ENCODE peak calls at places on chromosomes 11 and 22, in four cellular contexts. H, K, W and M are unnamed samples.

GRCh38 chr11:8056810-8057463 is 24.1 kb upstream of the TUB start:
- DNase-seq in K (peak), W (no peak), H (peak), M (no peak)

GRCh38 chr11:8090756-8091155 is 9.7 kb downstream of the TUB start:
- DNase-seq in K (peak), W (peak), H (peak), M (peak)

GRCh38 chr11:70095541-70096252 is 17.6 kb downstream of the ANO1 start:
- DNase-seq in K (no peak), W (no peak), H (no peak), M (peak)

GRCh38 chr11:2774173-2775082 is 74.6 kb upstream of the KCNQ1OT1 start:
- DNase-seq in W (no peak), K (no peak), H (no peak), M (no peak)

GRCh38 chr11:14904745-14905103 is 12.7 kb upstream of the CYP2R1 start:
- DNase-seq in W (no peak), H (peak), K (peak), M (peak)

GRCh38 chr22:45072322-45072903 is 62.6 kb upstream of the PHF21B start:
- DNase-seq in W (no peak), K (no peak), H (no peak), M (no peak)

GRCh38 chr11:11998091-11998781 is 10.2 kb downstream of the DKK3 start:
- DNase-seq in K (no peak), W (no peak), H (no peak), M (no peak)

GRCh38 chr11:76579047-76579751 is 91.3 kb downstream of the LRRC32 start:
- DNase-seq in H (peak), K (no peak), W (no peak), M (no peak)

GRCh38 chr11:61362542-61362875 is 335 bp downstream of the TMEM138 start:
- DNase-seq in K (no peak), H (peak), W (no peak), M (peak)

GRCh38 chr11:18600915-18601569 is 1.5 kb downstream of the MISFA start:
- DNase-seq in H (no peak), W (no peak), K (no peak), M (no peak)

GRCh38 chr22:21635771-21636510 is 3.4 kb downstream of the CCDC116 start:
- DNase-seq in W (no peak), K (no peak), H (no peak), M (no peak)

GRCh38 chr22:22061085-22062077 is 78.8 kb upstream of the TOP3B start:
- DNase-seq in W (no peak), K (peak), H (peak), M (no peak)

GRCh38 chr22:30887418-30887817 is 81.2 kb downstream of the MORC2 start:
- DNase-seq in W (no peak), H (no peak), K (peak), M (no peak)

GRCh38 chr22:37455896-37456295 is 28.6 kb upstream of the ELFN2 start:
- DNase-seq in W (no peak), K (no peak), H (no peak), M (peak)

GRCh38 chr11:71086687-71087258 is 165.6 kb downstream of the SHANK2 start:
- DNase-seq in K (no peak), W (peak), H (peak), M (peak)

GRCh38 chr11:118224512-118225180 is at the start of gene JAML:
- DNase-seq in W (no peak), H (peak), K (no peak), M (no peak)

GRCh38 chr11:23079382-23079813 is 219.1 kb upstream of the CCDC179 start:
- DNase-seq in K (no peak), H (no peak), W (no peak), M (no peak)

GRCh38 chr11:47571895-47572294 is 6.5 kb downstream of the PTPMT1 start:
- DNase-seq in H (no peak), W (no peak), K (no peak), M (no peak)

GRCh38 chr11:117490019-117490679 is 162.5 kb downstream of the CEP164 start:
- DNase-seq in W (no peak), H (no peak), K (no peak), M (no peak)

GRCh38 chr11:67369801-67370284 is 3.6 kb downstream of the CLCF1 start:
- DNase-seq in H (no peak), W (no peak), K (peak), M (no peak)

GRCh38 chr11:117953029-117953671 is 23.9 kb upstream of the TMPRSS13 start:
- DNase-seq in K (no peak), H (no peak), W (no peak), M (no peak)

GRCh38 chr11:102225689-102226562 is 91.4 kb upstream of the BIRC3 start:
- DNase-seq in W (no peak), H (no peak), K (no peak), M (no peak)

GRCh38 chr11:100956321-100956720 is 173.3 kb downstream of the PGR start:
- DNase-seq in K (no peak), H (no peak), W (no peak), M (no peak)

GRCh38 chr11:65169164-65169641 is 830 bp upstream of the SPDYC start:
- DNase-seq in W (no peak), H (no peak), K (no peak), M (no peak)

GRCh38 chr11:129291556-129291955 is 84.1 kb upstream of the BARX2 start:
- DNase-seq in H (no peak), W (peak), K (no peak), M (no peak)

GRCh38 chr11:113034591-113034990 is 73.4 kb downstream of the NCAM1 start:
- DNase-seq in K (no peak), W (no peak), H (no peak), M (no peak)

GRCh38 chr22:47645450-47645914 is 883.0 kb downstream of the TBC1D22A start:
- DNase-seq in K (no peak), W (no peak), H (no peak), M (no peak)

GRCh38 chr22:28884754-28885375 is 1.5 kb downstream of the ZNRF3 start:
- DNase-seq in H (no peak), W (no peak), K (peak), M (no peak)

GRCh38 chr11:100682247-100682969 is 4.7 kb upstream of the ARHGAP42 start:
- DNase-seq in H (no peak), W (no peak), K (no peak), M (no peak)

GRCh38 chr11:119995730-119996491 is 142.0 kb downstream of the TRIM29 start:
- DNase-seq in K (no peak), W (no peak), H (no peak), M (no peak)

GRCh38 chr22:40603088-40603605 is 33.4 kb downstream of the MRTFA start:
- DNase-seq in W (no peak), H (no peak), K (no peak), M (no peak)

GRCh38 chr22:37317698-37318210 is 35.4 kb downstream of the CYTH4 start:
- DNase-seq in K (no peak), W (no peak), H (no peak), M (no peak)

GRCh38 chr22:39097098-39098020 is at the start of gene APOBEC3H:
- DNase-seq in W (no peak), H (peak), K (peak), M (no peak)

GRCh38 chr11:75244052-75244814 is 3.7 kb downstream of the TPBGL start:
- DNase-seq in H (no peak), W (no peak), K (no peak), M (peak)

GRCh38 chr22:19825904-19826618 is 28.6 kb downstream of the GNB1L start:
- DNase-seq in K (no peak), W (no peak), H (no peak), M (no peak)

GRCh38 chr11:134049303-134049702 is 19.6 kb upstream of the JAM3 start:
- DNase-seq in W (no peak), K (no peak), H (no peak), M (peak)
- TF ChIP-seq CTCF in W (no peak), K (no peak), H (no peak), M (peak)

GRCh38 chr11:62647609-62648005 is 1.2 kb upstream of the GANAB start:
- DNase-seq in K (no peak), W (no peak), H (no peak), M (no peak)

GRCh38 chr11:62644220-62644619 is 2.2 kb downstream of the GANAB start:
- DNase-seq in K (no peak), W (no peak), H (no peak), M (no peak)

GRCh38 chr11:62646825-62647608 is 604 bp upstream of the GANAB start:
- DNase-seq in W (no peak), H (no peak), K (peak), M (no peak)

GRCh38 chr11:62645660-62645933 is 816 bp downstream of the GANAB start:
- DNase-seq in H (no peak), K (no peak), W (no peak), M (no peak)

DNA sequence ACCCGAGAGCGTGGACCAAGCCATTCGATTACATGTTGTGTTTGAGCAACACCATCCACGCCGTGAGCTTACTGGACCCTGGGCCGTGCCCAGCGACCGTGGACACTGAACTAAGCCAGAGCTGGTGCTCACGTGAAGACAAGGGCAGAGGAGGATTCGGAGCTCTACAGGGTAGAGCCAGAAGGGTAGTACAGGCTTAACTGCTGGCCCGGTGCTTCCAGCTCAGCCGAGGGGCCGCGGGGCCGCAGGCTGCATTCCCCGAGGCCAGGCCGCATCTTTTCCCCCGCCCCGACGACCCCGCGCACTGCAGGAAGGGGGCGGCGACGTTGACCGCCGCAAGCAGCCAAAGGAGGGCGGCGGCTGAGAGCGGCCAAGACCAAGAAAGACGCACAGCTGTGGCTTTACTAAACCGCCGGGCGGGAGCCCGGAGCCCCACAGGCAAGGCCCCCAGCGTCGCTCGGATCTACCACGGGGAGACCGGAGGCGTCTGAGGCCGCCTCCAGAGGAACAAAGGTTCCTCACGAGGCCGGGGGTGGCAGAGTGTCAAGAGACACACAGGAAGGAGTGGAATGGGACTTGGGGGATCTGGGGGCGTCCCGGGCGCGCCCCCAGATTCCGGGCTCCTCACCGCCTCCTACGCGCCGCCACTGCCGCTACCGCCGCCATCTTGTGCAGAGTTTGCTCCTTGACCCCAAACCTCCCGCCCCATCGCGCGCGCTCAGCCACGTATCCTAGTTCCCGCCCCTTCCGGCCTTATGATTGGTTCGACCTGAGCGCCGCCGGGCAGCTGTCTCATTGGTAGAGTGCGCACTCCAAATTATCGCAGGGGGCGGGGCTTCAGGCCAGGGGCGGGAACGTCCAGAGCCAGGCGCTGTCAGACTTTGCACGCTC is at the start of gene GANAB:
- DNase-seq in K (peak), H (peak), W (peak), M (peak)
- TF ChIP-seq CTCF in K (no peak), H (no peak), W (no peak), M (no peak)

GRCh38 chr11:31799036-31799793 is 11.9 kb downstream of the PAX6 start:
- DNase-seq in K (no peak), H (no peak), W (peak), M (no peak)
- TF ChIP-seq CTCF in K (no peak), H (no peak), W (peak), M (no peak)

GRCh38 chr11:126328001-126328390 is 24.1 kb downstream of the DCPS start:
- DNase-seq in K (no peak), H (no peak), W (no peak), M (no peak)
- TF ChIP-seq CTCF in K (no peak), H (no peak), W (no peak), M (no peak)